ENCODE peak calls at places on chromosomes 3 and 15, in four cellular contexts. Y, B, O and M are unnamed samples.

GRCh38 chr3:128493221-128494151 is 485 bp upstream of the GATA2 start:
- DNase-seq in B (no peak), Y (no peak), O (no peak), M (no peak)

GRCh38 chr3:63067999-63068645 is 192.9 kb upstream of the CADPS start:
- DNase-seq in O (peak), Y (no peak), B (peak), M (peak)

GRCh38 chr3:80564391-80564790 is 796.6 kb upstream of the ROBO1 start:
- DNase-seq in O (no peak), B (no peak), Y (no peak), M (no peak)

GRCh38 chr3:137692803-137693431 is 71.2 kb upstream of the SOX14 start:
- DNase-seq in Y (no peak), O (peak), B (peak), M (no peak)

GRCh38 chr15:48722764-48723661 is 77.5 kb upstream of the FBN1 start:
- DNase-seq in B (peak), Y (no peak), O (no peak), M (peak)

GRCh38 chr3:99808163-99808794 is 9.4 kb upstream of the CMSS1 start:
- DNase-seq in O (peak), B (peak), Y (no peak), M (no peak)

GRCh38 chr3:8324727-8325126 is 176.9 kb upstream of the LMCD1 start:
- DNase-seq in Y (peak), O (peak), B (peak), M (no peak)

GRCh38 chr3:157030712-157031111 is 129.2 kb downstream of the CCNL1 start:
- DNase-seq in B (no peak), O (no peak), Y (no peak), M (no peak)

GRCh38 chr3:39378092-39378491 is 5.1 kb upstream of the SLC25A38 start:
- DNase-seq in Y (peak), O (peak), B (peak), M (no peak)

GRCh38 chr3:120088622-120089021 is 5.6 kb downstream of the GSK3B start:
- DNase-seq in B (no peak), Y (no peak), O (no peak), M (no peak)

GRCh38 chr3:111712294-111713180 is 117.4 kb upstream of the ZBED2 start:
- DNase-seq in B (no peak), O (no peak), Y (no peak), M (no peak)

GRCh38 chr3:54600441-54601204 is 327.2 kb downstream of the LRTM1 start:
- DNase-seq in O (peak), Y (no peak), B (no peak), M (no peak)

GRCh38 chr3:69309810-69310209 is 76.1 kb downstream of the FRMD4B start:
- DNase-seq in O (peak), Y (no peak), B (peak), M (peak)

GRCh38 chr3:51999861-52000260 is 4.2 kb upstream of the RPL29 start:
- DNase-seq in O (no peak), B (no peak), Y (no peak), M (no peak)

GRCh38 chr3:154852515-154852914 is 227.6 kb upstream of the MME start:
- DNase-seq in B (peak), O (no peak), Y (no peak), M (no peak)

GRCh38 chr3:134357914-134358811 is 16.1 kb downstream of the AMOTL2 start:
- DNase-seq in O (peak), B (peak), Y (peak), M (peak)

GRCh38 chr15:68672781-68673205 is 94.0 kb downstream of the CORO2B start:
- DNase-seq in Y (no peak), O (peak), B (peak), M (no peak)

GRCh38 chr3:47473391-47473790 is 2.4 kb downstream of the SCAP start:
- DNase-seq in Y (no peak), B (no peak), O (no peak), M (no peak)

GRCh38 chr3:108073712-108074431 is 17.0 kb downstream of the CD47 start:
- DNase-seq in B (no peak), Y (no peak), O (no peak), M (no peak)

GRCh38 chr3:13305623-13306022 is 114.5 kb downstream of the NUP210 start:
- DNase-seq in O (no peak), Y (no peak), B (no peak), M (no peak)

GRCh38 chr15:100307241-100307855 is 34.4 kb downstream of the ADAMTS17 start:
- DNase-seq in B (no peak), Y (no peak), O (no peak), M (no peak)

GRCh38 chr15:29031502-29032228 is 145.9 kb downstream of the APBA2 start:
- DNase-seq in O (no peak), Y (no peak), B (no peak), M (no peak)

GRCh38 chr3:146125946-146126345 is 35.0 kb downstream of the PLOD2 start:
- DNase-seq in Y (no peak), O (no peak), B (peak), M (peak)

GRCh38 chr3:136070334-136070733 is 104.8 kb downstream of the PPP2R3A start:
- DNase-seq in Y (no peak), B (no peak), O (no peak), M (no peak)

DNA sequence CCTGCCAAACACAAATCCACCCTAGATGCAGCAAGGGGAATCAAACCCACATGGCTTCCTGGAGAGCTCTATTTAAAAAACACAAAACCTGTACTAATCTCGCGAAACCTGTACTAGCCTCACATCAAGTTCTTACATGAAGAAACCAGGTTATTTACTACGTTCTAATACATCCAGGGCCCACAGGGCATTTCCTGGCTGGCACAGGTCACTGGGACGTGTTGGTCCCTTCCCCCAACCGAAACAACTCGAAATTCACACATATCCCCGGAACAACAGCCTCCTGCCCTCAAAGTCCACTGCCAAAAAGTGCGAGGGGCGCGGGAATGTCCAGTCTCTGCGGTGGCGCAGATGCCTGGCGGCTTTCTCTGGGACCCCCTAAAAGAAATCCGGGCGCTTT is 955 bp downstream of the CDCP1 start:
- DNase-seq in O (no peak), Y (peak), B (no peak), M (no peak)
- H3K4me3 ChIP-seq in O (peak), Y (peak), B (peak), M (peak)

GRCh38 chr3:192409203-192409837 is 318.0 kb downstream of the FGF12 start:
- DNase-seq in O (peak), B (peak), Y (no peak), M (no peak)

GRCh38 chr3:192408721-192409151 is 318.6 kb downstream of the FGF12 start:
- DNase-seq in O (peak), B (no peak), Y (no peak), M (no peak)

GRCh38 chr3:192409838-192410683 is 317.3 kb downstream of the FGF12 start:
- DNase-seq in O (peak), B (peak), Y (no peak), M (no peak)

GRCh38 chr3:192408007-192408655 is 319.2 kb downstream of the FGF12 start:
- DNase-seq in O (peak), B (no peak), Y (no peak), M (no peak)

GRCh38 chr3:192410684-192410960 is 316.7 kb downstream of the FGF12 start:
- DNase-seq in Y (no peak), B (no peak), O (no peak), M (no peak)
- H3K4me3 ChIP-seq in Y (no peak), B (peak), O (no peak), M (no peak)

GRCh38 chr15:97652700-97653167 is 307.8 kb upstream of the ARRDC4 start:
- DNase-seq in O (peak), B (no peak), Y (peak), M (no peak)
- H3K4me3 ChIP-seq in O (peak), B (no peak), Y (no peak), M (no peak)

DNA sequence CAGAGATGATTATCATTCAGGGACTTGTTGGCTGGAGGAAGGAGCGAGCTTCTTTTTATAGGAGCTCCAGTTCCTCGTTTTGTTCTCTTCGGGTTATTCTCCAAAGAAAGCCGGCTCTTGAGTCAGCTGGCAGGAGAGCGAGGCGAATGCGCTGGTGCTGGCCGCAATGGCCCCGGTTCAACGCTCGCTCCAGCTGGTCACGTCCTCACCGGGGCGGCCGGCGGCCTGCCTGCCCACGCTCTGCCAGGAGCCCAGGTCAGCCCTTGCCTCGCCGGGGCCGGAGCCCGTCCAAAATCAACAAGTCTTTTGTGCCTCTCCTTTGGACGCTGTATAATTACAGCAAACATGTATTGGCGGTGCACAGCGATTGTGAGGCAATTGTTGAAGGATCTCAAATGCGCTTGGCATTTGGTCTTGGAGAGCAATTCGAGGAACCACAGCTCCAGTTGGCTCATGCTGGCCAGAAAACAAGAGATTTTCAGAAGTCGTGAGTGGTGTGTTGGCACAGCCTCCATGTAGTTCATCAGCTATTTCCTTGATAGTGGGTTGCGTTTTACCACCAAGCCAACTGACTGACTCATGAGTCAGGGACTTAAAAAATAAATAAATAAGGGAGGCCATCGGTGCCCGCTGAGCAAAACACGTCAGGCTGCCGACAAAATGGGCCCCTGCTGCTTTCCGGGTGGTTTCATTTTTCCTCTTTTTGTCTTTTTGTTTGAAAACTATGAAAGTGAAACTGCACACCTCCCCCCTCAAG is 288.5 kb downstream of the UACA start:
- DNase-seq in B (peak), O (no peak), Y (no peak), M (no peak)
- H3K4me3 ChIP-seq in B (peak), O (no peak), Y (no peak), M (no peak)

GRCh38 chr3:14555835-14556234 is 15.7 kb upstream of the GRIP2 start:
- DNase-seq in B (no peak), Y (peak), O (no peak), M (no peak)
- H3K4me3 ChIP-seq in B (no peak), Y (no peak), O (no peak), M (no peak)